ENCODE peak calls at places on chromosomes 2 and 18, in six cellular contexts. X is K562, U is GM12878, T is HCT116, V is H1, E is SK-N-SH. F is an unnamed sample.

GRCh38 chr2:128605421-128605820 is 286.8 kb upstream of the HS6ST1 start:
- DNase-seq in V (no peak), X (no peak), U (no peak), T (no peak), E (no peak), F (no peak)

GRCh38 chr2:163675389-163675788 is 60.4 kb downstream of the FIGN start:
- DNase-seq in X (no peak), E (no peak), U (no peak), V (no peak), T (no peak), F (no peak)

GRCh38 chr18:43525149-43525548 is 247.9 kb upstream of the SYT4 start:
- DNase-seq in E (peak), U (no peak), T (no peak), V (no peak), X (no peak), F (no peak)

GRCh38 chr2:218898109-218898878 is 17.6 kb downstream of the WNT10A start:
- DNase-seq in X (peak), T (no peak), U (no peak), E (peak), V (peak), F (peak)

GRCh38 chr18:59263566-59264135 is 9.6 kb downstream of the RAX start:
- DNase-seq in V (no peak), E (no peak), X (no peak), T (no peak), U (no peak), F (no peak)

GRCh38 chr18:44636241-44636640 is 44.4 kb upstream of the SETBP1 start:
- DNase-seq in U (no peak), E (no peak), V (no peak), T (no peak), X (no peak), F (no peak)

GRCh38 chr2:236250909-236251579 is 13.2 kb downstream of the ASB18 start:
- DNase-seq in E (no peak), T (no peak), U (no peak), X (no peak), V (no peak), F (no peak)

GRCh38 chr2:182718459-182718858 is 2.4 kb downstream of the DNAJC10 start:
- DNase-seq in T (no peak), V (no peak), U (no peak), E (no peak), X (no peak), F (no peak)

GRCh38 chr2:240507778-240508251 is 50.0 kb downstream of the ANKMY1 start:
- DNase-seq in V (no peak), T (no peak), X (no peak), E (peak), U (no peak), F (no peak)

GRCh38 chr2:154484338-154485099 is 214.0 kb upstream of the KCNJ3 start:
- DNase-seq in E (no peak), X (no peak), V (no peak), U (no peak), T (no peak), F (no peak)

GRCh38 chr2:204749319-204749718 is 204.0 kb downstream of the PARD3B start:
- DNase-seq in U (no peak), X (no peak), V (no peak), T (no peak), E (no peak), F (no peak)

GRCh38 chr2:134206573-134206972 is 47.3 kb upstream of the MGAT5 start:
- DNase-seq in V (no peak), X (no peak), T (no peak), U (no peak), E (no peak), F (no peak)

GRCh38 chr2:134762508-134762907 is 43.7 kb upstream of the TMEM163 start:
- DNase-seq in E (no peak), U (no peak), X (no peak), V (no peak), T (no peak), F (no peak)

GRCh38 chr2:20539776-20540586 is 93.1 kb downstream of the RHOB start:
- DNase-seq in T (no peak), X (peak), V (no peak), E (no peak), U (no peak), F (no peak)

GRCh38 chr2:49813208-49813607 is 658.9 kb upstream of the FSHR start:
- DNase-seq in E (no peak), U (no peak), V (no peak), X (no peak), T (no peak), F (no peak)

GRCh38 chr18:40917096-40917495 is 1037.9 kb upstream of the PIK3C3 start:
- DNase-seq in E (no peak), V (no peak), X (no peak), U (no peak), T (no peak), F (no peak)

GRCh38 chr18:63130176-63130575 is 189.4 kb downstream of the BCL2 start:
- DNase-seq in E (no peak), X (no peak), T (no peak), V (no peak), U (no peak), F (no peak)
- TF ChIP-seq JUND in E (no peak), X (no peak), T (no peak), V (no peak), U (no peak), F (no peak)

GRCh38 chr2:173264603-173265366 is 89.9 kb upstream of the CDCA7 start:
- DNase-seq in V (no peak), X (peak), T (no peak), E (no peak), U (peak), F (no peak)
- TF ChIP-seq JUND in V (no peak), X (peak), T (no peak), E (no peak), U (no peak), F (no peak)

GRCh38 chr2:29281585-29281984 is 166.4 kb downstream of the CLIP4 start:
- DNase-seq in E (peak), T (no peak), X (no peak), V (no peak), U (no peak), F (no peak)
- TF ChIP-seq JUND in E (peak), T (no peak), X (no peak), V (no peak), U (no peak), F (no peak)

DNA sequence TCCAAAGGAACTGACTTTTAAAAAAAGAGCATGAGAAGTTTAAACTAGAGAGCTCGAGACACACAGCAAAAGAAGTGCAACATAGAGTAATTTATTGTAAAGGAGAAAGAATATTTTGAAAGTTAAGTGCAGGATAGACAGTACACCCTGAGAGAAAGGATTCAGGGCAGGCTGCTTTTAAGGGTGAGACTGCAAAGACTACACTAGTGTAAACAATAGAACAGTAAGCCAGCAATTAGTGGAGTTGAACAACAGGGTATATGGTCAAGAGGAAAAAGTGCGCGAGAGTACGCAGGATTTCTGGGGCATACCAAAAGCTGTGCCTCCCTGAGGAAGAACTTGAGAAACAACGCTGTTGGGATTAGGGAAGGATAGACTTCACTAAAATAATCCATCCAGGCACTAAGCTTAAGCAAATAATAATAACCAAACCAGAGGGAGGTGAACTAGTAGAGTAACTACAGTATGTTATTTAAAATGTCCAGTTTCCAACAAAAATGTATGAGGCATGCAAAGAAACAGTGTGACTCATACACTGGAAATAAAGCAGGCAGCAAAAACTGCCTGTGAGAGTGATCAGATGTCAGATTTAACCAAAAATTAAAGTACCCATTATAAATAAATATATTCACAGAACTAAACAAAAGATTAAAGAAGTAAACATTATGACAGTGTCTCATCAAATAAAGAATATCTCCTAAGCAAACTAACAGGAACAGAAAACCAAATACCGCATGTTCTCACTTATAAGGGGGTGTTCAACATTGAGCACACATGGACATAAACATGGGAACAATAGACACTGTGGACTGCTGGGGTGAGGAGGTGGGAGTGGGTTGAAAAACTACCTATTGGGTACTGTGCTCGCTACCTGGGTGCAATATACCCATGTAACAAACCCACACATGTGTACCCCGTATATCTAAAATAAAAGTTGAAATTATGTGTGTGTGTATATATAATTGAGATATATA is 40.5 kb upstream of the EMILIN2 start:
- DNase-seq in U (no peak), T (no peak), E (no peak), V (no peak), X (no peak), F (no peak)
- TF ChIP-seq JUND in U (no peak), T (no peak), E (peak), V (no peak), X (no peak), F (no peak)

DNA sequence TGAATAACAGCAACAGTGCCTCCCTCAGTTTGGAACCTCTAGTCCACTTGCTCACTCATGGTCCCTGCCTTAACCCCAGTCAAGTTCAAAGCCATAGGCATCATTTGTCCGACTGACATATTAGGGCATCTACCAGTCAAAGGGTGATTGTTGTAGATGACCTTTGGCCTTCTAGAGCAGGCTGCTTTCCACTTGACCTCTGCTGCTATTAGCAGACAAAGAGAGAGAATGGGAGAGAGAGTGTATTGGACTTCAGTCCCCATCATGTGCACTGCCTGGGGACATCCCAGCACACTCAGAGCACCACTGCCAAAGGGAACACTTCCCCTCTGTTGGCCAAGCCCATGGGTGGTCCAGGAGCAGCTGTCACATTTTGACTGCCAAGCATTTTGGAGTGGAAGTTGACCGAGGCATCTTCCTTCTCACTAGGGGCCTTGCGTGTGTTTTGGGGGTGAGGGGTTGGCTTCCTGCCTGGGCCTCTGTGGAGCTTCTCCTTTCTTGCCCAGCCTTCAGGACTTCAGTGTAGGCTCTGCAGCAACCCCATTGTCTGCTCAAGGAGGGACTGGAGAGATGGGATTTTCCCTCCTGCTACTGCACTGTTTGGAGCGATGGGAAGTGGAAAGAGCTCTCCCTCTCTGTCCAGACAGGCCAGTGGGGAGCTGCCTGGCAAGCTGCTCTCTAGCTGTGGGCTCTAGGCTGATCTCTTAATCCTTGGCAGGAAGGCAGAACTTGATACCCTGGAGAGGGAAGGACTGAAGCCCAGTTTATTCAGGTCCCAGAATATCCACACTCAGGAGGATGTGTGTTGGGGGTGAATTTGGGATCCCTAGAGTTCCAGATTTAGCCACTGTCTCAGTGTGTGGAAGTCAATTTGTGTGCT is 68.1 kb downstream of the TMEM247 start:
- DNase-seq in E (no peak), X (no peak), T (no peak), V (peak), U (no peak), F (no peak)
- TF ChIP-seq JUND in E (no peak), X (no peak), T (no peak), V (no peak), U (no peak), F (no peak)

GRCh38 chr2:169109502-169110409 is 40.4 kb downstream of the DHRS9 start:
- DNase-seq in X (peak), U (no peak), T (peak), E (peak), V (peak), F (peak)
- TF ChIP-seq JUND in X (peak), U (no peak), T (no peak), E (no peak), V (no peak), F (no peak)

GRCh38 chr2:234291765-234292204 is 205.1 kb downstream of the ARL4C start:
- DNase-seq in E (no peak), V (no peak), X (no peak), U (no peak), T (no peak), F (no peak)
- TF ChIP-seq JUND in E (no peak), V (no peak), X (no peak), U (no peak), T (no peak), F (no peak)

GRCh38 chr18:53944721-53945120 is 279.7 kb downstream of the MBD2 start:
- DNase-seq in T (no peak), V (peak), E (no peak), X (no peak), U (no peak), F (peak)
- TF ChIP-seq JUND in T (no peak), V (no peak), E (no peak), X (no peak), U (no peak), F (no peak)

DNA sequence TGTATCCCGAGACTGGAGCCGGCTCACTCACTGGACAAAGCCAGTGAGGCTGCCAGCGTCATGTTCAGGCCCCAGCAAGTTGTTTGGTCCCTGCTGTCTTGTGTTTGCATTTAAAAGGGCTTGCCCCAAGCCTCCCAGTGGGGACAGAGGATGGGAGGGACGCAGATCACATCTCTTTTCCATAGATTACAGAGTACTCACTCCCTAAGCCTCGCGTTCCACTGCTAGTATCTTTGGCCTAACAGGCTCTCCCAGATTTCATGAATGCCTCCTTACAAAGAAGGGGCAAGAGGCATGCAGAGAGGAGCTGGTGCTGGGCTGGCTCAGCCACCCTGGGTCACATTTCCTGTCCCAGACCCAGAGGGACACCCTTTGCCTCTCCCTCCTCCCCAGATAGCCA is 59.1 kb downstream of the CMPK2 start:
- DNase-seq in T (no peak), E (no peak), U (no peak), V (peak), X (no peak), F (no peak)
- TF ChIP-seq JUND in T (no peak), E (no peak), U (no peak), V (no peak), X (no peak), F (no peak)

F was measured in T47D.